ENCODE peak calls at places on chromosomes 2 and 18, in five cellular contexts. Z, O, M, Q and E are unnamed samples. For H3K9me3, the result is how much of the 10 kb centered on the place peaks cover.

GRCh38 chr2:236536727-236537398 is 32.8 kb upstream of the ACKR3 start:
- DNase-seq in Q (peak), O (no peak), M (no peak), Z (no peak), E (peak)

GRCh38 chr2:149692837-149693518 is 105.4 kb upstream of the MMADHC start:
- DNase-seq in Q (no peak), O (no peak), Z (no peak), M (peak), E (no peak)

GRCh38 chr18:56233595-56233994 is 404.8 kb downstream of the TXNL1 start:
- DNase-seq in O (no peak), Q (no peak), M (peak), Z (no peak), E (no peak)

GRCh38 chr2:133293544-133294270 is 274.6 kb downstream of the NCKAP5 start:
- DNase-seq in O (no peak), M (peak), Q (no peak), Z (no peak), E (no peak)

GRCh38 chr2:130796280-130796679 is 40.4 kb upstream of the ARHGEF4 start:
- DNase-seq in Q (no peak), O (no peak), M (no peak), Z (no peak), E (peak)

GRCh38 chr2:74010087-74010541 is 25.4 kb downstream of the TET3 start:
- DNase-seq in O (peak), Z (no peak), M (no peak), Q (no peak), E (peak)

GRCh38 chr18:7325126-7325430 is 94.2 kb downstream of the LRRC30 start:
- DNase-seq in O (no peak), Z (no peak), Q (no peak), M (no peak), E (no peak)

GRCh38 chr18:26677957-26678356 is 129.6 kb upstream of the KCTD1 start:
- DNase-seq in M (no peak), O (no peak), Z (peak), Q (no peak), E (no peak)

GRCh38 chr18:57819671-57820460 is 16.8 kb upstream of the ATP8B1 start:
- DNase-seq in Q (peak), O (no peak), Z (no peak), M (peak), E (no peak)

GRCh38 chr18:76258209-76258608 is 236.8 kb downstream of the ZNF516 start:
- DNase-seq in M (peak), Z (no peak), Q (no peak), O (no peak), E (no peak)

GRCh38 chr18:49094136-49094535 is 143.4 kb upstream of the SMAD7 start:
- DNase-seq in O (no peak), M (peak), Q (no peak), Z (no peak), E (no peak)

GRCh38 chr18:47420130-47420529 is 168.7 kb upstream of the SKOR2 start:
- DNase-seq in M (no peak), Z (no peak), Q (no peak), O (no peak), E (no peak)

GRCh38 chr18:21064347-21064746 is 47.3 kb downstream of the ROCK1 start:
- DNase-seq in M (peak), Z (no peak), Q (no peak), O (no peak), E (no peak)

GRCh38 chr2:26860451-26860850 is 12.5 kb downstream of the DPYSL5 start:
- DNase-seq in Q (no peak), O (no peak), Z (no peak), M (no peak), E (no peak)

GRCh38 chr18:53909668-53910067 is 314.8 kb downstream of the MBD2 start:
- DNase-seq in Z (no peak), M (peak), O (no peak), Q (no peak), E (no peak)

GRCh38 chr2:212528106-212528856 is 10.3 kb downstream of the ERBB4 start:
- DNase-seq in O (peak), Z (no peak), M (no peak), Q (no peak), E (no peak)

GRCh38 chr2:182866095-182866460 is 359 bp downstream of the FRZB start:
- DNase-seq in Z (no peak), Q (no peak), O (no peak), M (no peak), E (no peak)

GRCh38 chr2:203909192-203909945 is 27.2 kb upstream of the ICOS start:
- DNase-seq in M (peak), Z (no peak), O (no peak), Q (peak), E (no peak)

GRCh38 chr2:70890469-70891065 is 45.1 kb upstream of the ATP6V1B1 start:
- DNase-seq in Z (peak), M (no peak), O (no peak), Q (no peak), E (no peak)

GRCh38 chr2:8684421-8684884 is 2.6 kb downstream of the ID2 start:
- DNase-seq in Z (no peak), Q (peak), M (peak), O (no peak), E (no peak)

GRCh38 chr2:163775304-163775703 is 39.5 kb upstream of the FIGN start:
- DNase-seq in Q (no peak), O (no peak), Z (no peak), M (no peak), E (no peak)

GRCh38 chr18:78363556-78363955 is 616.1 kb upstream of the SALL3 start:
- DNase-seq in Q (no peak), O (no peak), M (no peak), Z (no peak), E (no peak)

GRCh38 chr2:120867290-120868231 is 131.9 kb downstream of the GLI2 start:
- DNase-seq in O (peak), Z (no peak), M (peak), Q (peak), E (peak)

GRCh38 chr2:185385157-185385556 is 353.4 kb upstream of the FSIP2 start:
- DNase-seq in Q (no peak), Z (no peak), M (no peak), O (no peak), E (no peak)

GRCh38 chr2:26961603-26962184 is 8.7 kb upstream of the MAPRE3 start:
- DNase-seq in M (peak), Z (peak), Q (peak), O (peak), E (peak)

GRCh38 chr2:120632796-120633646 is 102.6 kb upstream of the GLI2 start:
- DNase-seq in Z (no peak), O (no peak), M (no peak), Q (no peak), E (peak)

GRCh38 chr2:29662841-29663240 is 258.5 kb downstream of the ALK start:
- DNase-seq in Q (no peak), Z (no peak), O (no peak), M (peak), E (no peak)

GRCh38 chr2:231483398-231484329 is 19.4 kb upstream of the NCL start:
- DNase-seq in Q (peak), O (peak), Z (no peak), M (no peak), E (peak)

GRCh38 chr18:24436939-24437338 is 10.5 kb downstream of the IMPACT start:
- DNase-seq in Z (no peak), Q (no peak), O (no peak), M (no peak), E (no peak)

GRCh38 chr2:239372835-239373234 is 28.0 kb downstream of the HDAC4 start:
- DNase-seq in Q (no peak), Z (no peak), O (no peak), M (no peak), E (peak)

GRCh38 chr2:195660265-195660890 is 3.4 kb downstream of the SLC39A10 start:
- DNase-seq in Q (peak), Z (no peak), M (peak), O (no peak), E (no peak)

GRCh38 chr18:79495591-79496071 is 99.9 kb downstream of the NFATC1 start:
- DNase-seq in M (no peak), Z (no peak), Q (no peak), O (no peak), E (peak)

GRCh38 chr2:29216609-29216909 is 101.3 kb downstream of the CLIP4 start:
- DNase-seq in Q (no peak), Z (no peak), O (no peak), M (no peak), E (no peak)

GRCh38 chr2:183001948-183002347 is 36.3 kb downstream of the NCKAP1 start:
- DNase-seq in Q (no peak), O (no peak), M (no peak), Z (no peak), E (no peak)

DNA sequence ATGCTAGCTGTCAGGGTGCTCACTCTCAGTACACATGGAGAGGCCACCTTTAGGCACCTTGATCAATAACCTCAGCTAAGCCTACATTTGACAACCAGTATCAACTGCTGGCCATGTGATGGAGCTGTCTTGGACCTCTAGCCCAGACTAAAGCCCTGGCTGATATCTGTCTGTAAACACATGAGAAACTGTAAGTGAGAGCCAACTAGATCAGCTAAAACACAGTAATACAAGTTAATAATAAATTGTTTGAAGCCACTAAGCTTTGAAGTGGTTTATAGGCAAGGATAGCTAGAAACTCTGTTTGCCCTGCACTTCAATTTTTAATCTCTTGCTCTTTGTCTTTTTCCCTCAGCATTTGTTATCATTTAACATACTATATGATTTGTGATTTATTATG is 407.1 kb downstream of the SPAG16 start:
- DNase-seq in Q (no peak), O (no peak), M (no peak), Z (no peak), E (no peak)
- H3K9me3 ChIP-seq in Q (under half), O (under half), M (under half), Z (under half), E (under half)

DNA sequence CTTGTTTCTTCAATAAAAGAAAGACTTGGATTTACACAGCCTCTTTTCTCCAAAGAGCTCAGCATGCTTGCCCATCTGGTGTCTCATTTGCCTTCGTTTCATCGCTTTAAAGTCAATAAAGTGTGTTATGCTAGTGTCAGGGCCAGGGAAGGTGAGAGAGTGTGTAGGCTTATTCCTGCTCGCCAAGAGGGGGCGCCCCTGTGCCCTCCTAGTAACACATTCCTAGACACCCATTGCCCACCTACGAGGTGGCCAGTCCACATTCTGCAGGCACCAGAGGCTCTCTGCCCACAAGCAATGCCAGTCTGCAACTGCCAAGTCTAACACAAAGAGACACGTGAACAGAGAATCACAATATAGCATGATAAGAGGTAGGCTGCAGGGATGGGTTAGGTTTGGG is 39.4 kb upstream of the DAPL1 start:
- DNase-seq in O (no peak), Q (no peak), Z (no peak), M (no peak), E (no peak)
- TF ChIP-seq CTCF in O (no peak), Q (no peak), Z (peak), M (no peak), E (no peak)

DNA sequence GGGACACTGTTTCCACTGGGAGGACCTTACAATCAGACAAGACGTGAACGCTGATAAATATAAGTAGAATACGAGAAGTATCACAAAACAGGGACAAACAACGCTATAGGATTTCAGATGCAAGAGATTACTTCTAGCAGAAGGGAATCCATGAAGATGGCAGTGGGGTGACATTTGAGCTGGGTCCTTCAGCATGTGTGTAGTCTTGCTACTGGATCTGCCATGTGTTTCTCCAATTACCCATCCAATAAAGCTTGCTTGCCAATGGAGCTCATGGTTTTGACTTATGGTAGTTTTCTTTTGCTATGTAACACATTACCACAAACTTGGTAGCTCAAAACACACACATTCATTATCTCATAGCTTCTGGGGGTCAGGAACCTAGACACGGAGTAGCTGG is 32.8 kb upstream of the LGALSL start:
- DNase-seq in M (no peak), O (no peak), Z (no peak), Q (no peak), E (no peak)
- H3K9me3 ChIP-seq in M (under half), O (under half), Z (under half), Q (under half), E (under half)

GRCh38 chr2:193240752-193241151 is 1046.0 kb upstream of the TMEFF2 start:
- DNase-seq in M (no peak), Q (no peak), Z (no peak), O (no peak), E (no peak)
- TF ChIP-seq CTCF in M (no peak), Q (no peak), Z (no peak), O (no peak), E (no peak)

GRCh38 chr2:15790326-15790725 is 150.0 kb upstream of the MYCN start:
- DNase-seq in Q (no peak), O (no peak), M (no peak), Z (no peak), E (peak)
- H3K9me3 ChIP-seq in Q (under half), O (under half), M (under half), Z (under half), E (under half)

DNA sequence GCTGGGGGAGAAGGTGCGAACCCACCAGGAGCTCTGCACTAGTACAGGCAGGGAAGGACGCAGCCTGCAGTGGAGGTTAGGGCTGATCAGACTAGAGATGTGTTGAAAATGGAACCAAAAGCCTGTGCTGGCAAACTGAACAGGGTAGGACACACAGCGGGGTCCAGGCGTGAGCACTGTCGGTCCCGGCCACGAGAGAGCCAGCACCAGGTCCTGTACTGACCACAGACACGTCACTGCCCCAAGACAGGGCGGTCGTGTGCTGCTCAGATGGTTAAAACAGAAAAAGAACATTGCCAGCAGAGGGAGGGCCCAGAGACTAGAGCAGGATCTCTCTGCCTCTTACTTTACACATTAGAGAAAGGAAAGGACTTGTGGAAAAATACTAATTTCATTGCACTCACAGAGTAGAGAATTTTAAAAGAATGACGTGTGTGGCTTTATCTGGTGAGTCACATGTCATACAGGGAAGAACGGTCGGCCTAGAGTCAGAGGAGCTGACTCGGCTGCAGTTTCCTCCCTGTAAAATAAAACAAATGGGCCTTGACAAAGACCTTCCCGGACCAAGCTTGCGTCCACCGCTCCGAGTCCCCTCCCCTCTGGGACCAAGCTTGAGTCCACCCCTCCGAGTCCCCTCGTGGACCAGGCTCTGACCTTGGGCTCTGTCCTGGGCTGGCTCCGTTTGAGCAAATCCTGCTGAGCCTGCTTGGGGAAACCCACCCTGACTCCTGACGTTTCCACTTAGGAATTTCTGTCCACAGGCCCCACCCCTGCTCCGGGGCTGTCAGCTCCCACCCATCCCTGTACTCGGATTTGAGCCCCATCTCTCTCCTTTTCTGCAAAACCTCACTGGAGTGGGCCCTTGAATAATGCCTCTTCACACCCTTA is 16.7 kb upstream of the ADI1 start:
- DNase-seq in M (peak), O (peak), Q (peak), Z (no peak), E (peak)
- TF ChIP-seq CTCF in M (peak), O (peak), Q (no peak), Z (peak), E (no peak)

DNA sequence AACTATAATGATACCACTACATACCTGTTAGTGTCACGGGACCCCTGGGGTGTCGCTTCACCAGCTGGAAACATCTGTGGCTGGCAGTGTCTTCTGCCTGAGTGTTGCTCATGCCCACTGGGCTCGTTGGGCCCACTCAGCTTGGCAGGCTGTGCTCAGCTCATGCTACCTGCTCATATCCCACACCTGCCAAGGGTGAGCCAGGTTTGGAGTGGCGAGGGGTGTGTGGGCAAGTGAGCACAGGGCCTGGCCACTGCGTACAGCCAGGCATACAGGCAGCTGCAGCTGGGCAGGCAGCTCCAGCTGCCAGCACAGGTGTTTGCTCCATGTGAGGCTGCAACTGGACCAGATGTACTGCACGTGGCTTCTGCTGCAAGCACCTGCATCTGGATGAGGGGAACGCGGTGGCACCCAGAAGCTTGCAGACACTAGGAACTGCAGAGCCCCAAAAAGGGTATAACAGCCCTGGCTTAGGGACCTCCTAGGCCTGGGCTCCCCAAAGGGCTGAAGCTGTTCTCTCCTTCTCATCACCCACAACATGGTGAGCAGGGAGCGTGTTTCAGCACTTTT is 70.1 kb downstream of the SUCLG1 start:
- DNase-seq in Z (no peak), Q (no peak), O (no peak), M (no peak), E (no peak)
- H3K9me3 ChIP-seq in Z (under half), Q (under half), O (under half), M (under half), E (under half)

GRCh38 chr2:37993135-37993534 is 68.0 kb downstream of the RMDN2 start:
- DNase-seq in O (no peak), Z (no peak), M (peak), Q (no peak), E (no peak)
- TF ChIP-seq CTCF in O (no peak), Z (no peak), M (peak), Q (no peak), E (no peak)